ENCODE peak calls at places on chromosome 4, in six cellular contexts. T is hepatocyte, H is astrocyte of the cerebellum, R is gastrocnemius medialis, I is GM10248, N is fibroblast of pulmonary artery. U is an unnamed sample.

GRCh38 chr4:180281726-180282125 is 1961.5 kb upstream of the TENM3 start:
- DNase-seq in T (no peak), H (no peak), R (no peak), I (no peak), N (no peak), U (no peak)

GRCh38 chr4:90071289-90072235 is 55.6 kb upstream of the CCSER1 start:
- DNase-seq in T (no peak), H (no peak), R (no peak), I (no peak), N (no peak), U (no peak)

GRCh38 chr4:87092389-87093141 is 127.9 kb downstream of the KLHL8 start:
- DNase-seq in T (peak; percentile 82), H (peak; percentile 28), R (peak; percentile 73), I (peak; percentile 31), N (peak; percentile 92), U (no peak)

GRCh38 chr4:139278956-139279722 is 886 bp downstream of the MGARP start:
- DNase-seq in T (no peak), H (no peak), R (no peak), I (no peak), N (peak; percentile 18), U (no peak)

GRCh38 chr4:39565925-39566630 is 38.8 kb upstream of the UGDH start:
- DNase-seq in T (peak; percentile 40), H (peak; percentile 41), R (no peak), I (no peak), N (peak; percentile 84), U (no peak)

GRCh38 chr4:139815646-139816601 is 150.3 kb downstream of the MGST2 start:
- DNase-seq in T (peak; percentile 36), H (peak; percentile 57), R (peak; percentile 65), I (no peak), N (peak; percentile 83), U (no peak)

GRCh38 chr4:30600246-30600645 is 119.9 kb upstream of the PCDH7 start:
- DNase-seq in T (no peak), H (peak; percentile 19), R (no peak), I (no peak), N (peak; percentile 57), U (no peak)

GRCh38 chr4:135186002-135186401 is 984.4 kb upstream of the PABPC4L start:
- DNase-seq in T (no peak), H (no peak), R (no peak), I (no peak), N (no peak), U (no peak)

GRCh38 chr4:158253350-158253980 is 43.2 kb downstream of the TMEM144 start:
- DNase-seq in T (peak; percentile 78), H (peak; percentile 53), R (no peak), I (peak; percentile 38), N (peak; percentile 76), U (no peak)

GRCh38 chr4:124754671-124755070 is 42.1 kb upstream of the ANKRD50 start:
- DNase-seq in T (no peak), H (no peak), R (no peak), I (no peak), N (no peak), U (no peak)

GRCh38 chr4:144709159-144709558 is 63.2 kb downstream of the HHIP start:
- DNase-seq in T (no peak), H (peak; percentile 96), R (no peak), I (no peak), N (peak; percentile 69), U (no peak)

GRCh38 chr4:35365186-35365585 is 879.1 kb downstream of the ARAP2 start:
- DNase-seq in T (no peak), H (no peak), R (no peak), I (no peak), N (no peak), U (no peak)

GRCh38 chr4:88963817-88964216 is 93.2 kb downstream of the FAM13A start:
- DNase-seq in T (peak; percentile 15), H (no peak), R (no peak), I (no peak), N (peak; percentile 61), U (no peak)

GRCh38 chr4:102639602-102640001 is 121.2 kb downstream of the MANBA start:
- DNase-seq in T (no peak), H (no peak), R (no peak), I (no peak), N (no peak), U (no peak)

GRCh38 chr4:129455462-129455861 is 359.5 kb downstream of the C4orf33 start:
- DNase-seq in T (no peak), H (no peak), R (no peak), I (no peak), N (no peak), U (no peak)

GRCh38 chr4:145307763-145308430 is 127.5 kb upstream of the OTUD4 start:
- DNase-seq in T (no peak), H (no peak), R (no peak), I (no peak), N (no peak), U (no peak)

GRCh38 chr4:154877110-154877760 is 96.2 kb downstream of the RBM46 start:
- DNase-seq in T (peak; percentile 46), H (no peak), R (no peak), I (no peak), N (peak; percentile 67), U (no peak)

GRCh38 chr4:84778041-84778440 is 188.4 kb downstream of the WDFY3 start:
- DNase-seq in T (no peak), H (no peak), R (no peak), I (no peak), N (no peak), U (no peak)

GRCh38 chr4:111689731-111690130 is 455.5 kb upstream of the FAM241A start:
- DNase-seq in T (no peak), H (no peak), R (no peak), I (no peak), N (no peak), U (no peak)

GRCh38 chr4:14856076-14856926 is 146.0 kb upstream of the CPEB2 start:
- DNase-seq in T (peak; percentile 89), H (peak; percentile 93), R (peak; percentile 42), I (peak; percentile 59), N (peak; percentile 97), U (no peak)

GRCh38 chr4:168744021-168744420 is 247.2 kb downstream of the PALLD start:
- DNase-seq in T (peak; percentile 19), H (no peak), R (no peak), I (no peak), N (no peak), U (no peak)

GRCh38 chr4:71147261-71147660 is 153.8 kb downstream of the DCK start:
- DNase-seq in T (no peak), H (no peak), R (no peak), I (no peak), N (no peak), U (no peak)

GRCh38 chr4:16824278-16824806 is 74.1 kb downstream of the LDB2 start:
- DNase-seq in T (no peak), H (no peak), R (no peak), I (no peak), N (no peak), U (no peak)

GRCh38 chr4:121189811-121190210 is 25.7 kb upstream of the TNIP3 start:
- DNase-seq in T (no peak), H (no peak), R (no peak), I (peak; percentile 35), N (no peak), U (no peak)

GRCh38 chr4:165537028-165537648 is 158.3 kb downstream of the CPE start:
- DNase-seq in T (peak; percentile 76), H (peak; percentile 49), R (no peak), I (peak; percentile 38), N (peak; percentile 83), U (no peak)

GRCh38 chr4:105994061-105994460 is 98.8 kb downstream of the NPNT start:
- DNase-seq in T (no peak), H (no peak), R (no peak), I (no peak), N (no peak), U (no peak)

GRCh38 chr4:188960411-188961093 is 821.3 kb downstream of the TRIML1 start:
- DNase-seq in T (no peak), H (no peak), R (no peak), I (no peak), N (peak; percentile 6), U (no peak)

GRCh38 chr4:168139336-168139735 is 47.0 kb downstream of the ANXA10 start:
- DNase-seq in T (no peak), H (no peak), R (no peak), I (no peak), N (peak; percentile 81), U (no peak)

GRCh38 chr4:84965558-84966381 is 720 bp downstream of the WDFY3 start:
- DNase-seq in T (peak; percentile 82), H (no peak), R (no peak), I (peak; percentile 9), N (peak; percentile 39), U (no peak)

GRCh38 chr4:134276476-134276875 is 74.9 kb upstream of the PABPC4L start:
- DNase-seq in T (no peak), H (no peak), R (no peak), I (no peak), N (no peak), U (no peak)

GRCh38 chr4:56843421-56843899 is 22.0 kb upstream of the SPINK2 start:
- DNase-seq in T (peak; percentile 28), H (no peak), R (no peak), I (no peak), N (peak; percentile 35), U (no peak)
- TF ChIP-seq CTCF in T (peak; percentile 5), H (no peak), R (no peak), I (no peak), N (no peak), U (no peak)

DNA sequence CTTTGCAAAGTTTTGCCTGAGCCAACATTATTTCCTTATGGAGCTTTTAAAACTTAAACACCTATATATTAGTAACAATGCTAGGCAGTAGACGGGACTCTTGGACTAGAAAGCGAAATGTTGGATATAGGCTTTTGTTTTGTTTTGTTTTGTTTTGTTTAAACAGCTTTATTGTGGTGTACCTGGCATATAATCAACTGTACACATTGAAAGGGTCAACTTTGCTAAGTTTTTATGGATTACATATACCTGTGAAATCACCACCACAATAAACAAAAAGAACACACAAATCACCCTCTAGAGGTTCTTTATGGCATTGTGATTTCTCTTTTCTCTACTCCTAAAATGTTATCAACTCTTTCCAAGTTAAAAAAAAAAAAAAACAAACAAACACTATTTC is 184.9 kb upstream of the LNX1 start:
- DNase-seq in T (no peak), H (no peak), R (no peak), I (no peak), N (no peak), U (no peak)
- TF ChIP-seq CTCF in T (no peak), H (no peak), R (no peak), I (no peak), N (no peak), U (no peak)

GRCh38 chr4:163191999-163192398 is 25.3 kb upstream of the NAF1 start:
- DNase-seq in T (no peak), H (no peak), R (no peak), I (no peak), N (peak; percentile 11), U (no peak)
- TF ChIP-seq CTCF in T (peak; percentile 3), H (no peak), R (no peak), I (no peak), N (peak; percentile 16), U (no peak)

GRCh38 chr4:6771229-6771671 is 11.3 kb upstream of the KIAA0232 start:
- DNase-seq in T (no peak), H (no peak), R (peak; percentile 90), I (no peak), N (no peak), U (no peak)
- TF ChIP-seq CTCF in T (no peak), H (no peak), R (no peak), I (no peak), N (no peak), U (no peak)

GRCh38 chr4:25075851-25076250 is 45.1 kb upstream of the LGI2 start:
- DNase-seq in T (no peak), H (no peak), R (no peak), I (no peak), N (no peak), U (no peak)
- TF ChIP-seq CTCF in T (no peak), H (no peak), R (no peak), I (no peak), N (no peak), U (no peak)

GRCh38 chr4:762211-763190 is 56.9 kb downstream of the PCGF3 start:
- DNase-seq in T (peak; percentile 55), H (peak; percentile 59), R (no peak), I (no peak), N (peak; percentile 45), U (no peak)
- TF ChIP-seq CTCF in T (peak; percentile 38), H (peak; percentile 76), R (no peak), I (no peak), N (peak; percentile 38), U (no peak)